ENCODE peak calls at places on chromosomes 16 and 17, in six cellular contexts. F, P, S, E, A and L are unnamed samples.

GRCh38 chr16:90022209-90023077 is 3.2 kb upstream of the DBNDD1 start:
- DNase-seq in F (peak; percentile 82), P (peak; percentile 94), S (peak; percentile 71), E (no peak), A (peak; percentile 62), L (peak; percentile 94)

GRCh38 chr17:3002538-3003301 is 60.7 kb downstream of the OR1D5 start:
- DNase-seq in F (no peak), P (no peak), S (no peak), E (no peak), A (no peak), L (no peak)

GRCh38 chr17:39598047-39598481 is 9.7 kb downstream of the NEUROD2 start:
- DNase-seq in F (no peak), P (no peak), S (no peak), E (no peak), A (no peak), L (no peak)

GRCh38 chr16:68475071-68475470 is 26.8 kb upstream of the SMPD3 start:
- DNase-seq in F (no peak), P (no peak), S (no peak), E (no peak), A (no peak), L (no peak)

GRCh38 chr16:55443855-55444254 is 35.1 kb upstream of the MMP2 start:
- DNase-seq in F (no peak), P (no peak), S (no peak), E (no peak), A (no peak), L (no peak)

GRCh38 chr16:11824362-11824761 is 27.0 kb downstream of the RSL1D1 start:
- DNase-seq in F (no peak), P (no peak), S (no peak), E (no peak), A (no peak), L (no peak)

GRCh38 chr17:74798239-74798707 is 22.1 kb upstream of the NAT9 start:
- DNase-seq in F (no peak), P (no peak), S (no peak), E (peak; percentile 43), A (no peak), L (no peak)

GRCh38 chr17:6695051-6695450 is 18.1 kb downstream of the SLC13A5 start:
- DNase-seq in F (no peak), P (no peak), S (no peak), E (no peak), A (no peak), L (no peak)

GRCh38 chr17:76013377-76013932 is 12.8 kb downstream of the CDK3 start:
- DNase-seq in F (no peak), P (no peak), S (no peak), E (no peak), A (no peak), L (no peak)

GRCh38 chr17:79691931-79692330 is 38.8 kb upstream of the ENPP7 start:
- DNase-seq in F (no peak), P (no peak), S (no peak), E (no peak), A (no peak), L (no peak)

GRCh38 chr17:17934796-17935195 is 37.4 kb downstream of the TOM1L2 start:
- DNase-seq in F (no peak), P (no peak), S (no peak), E (no peak), A (no peak), L (no peak)

GRCh38 chr16:29694384-29695195 is 15.6 kb downstream of the QPRT start:
- DNase-seq in F (no peak), P (no peak), S (no peak), E (no peak), A (no peak), L (no peak)

GRCh38 chr16:3062553-3062952 is 2.9 kb upstream of the IL32 start:
- DNase-seq in F (no peak), P (no peak), S (no peak), E (no peak), A (no peak), L (no peak)

GRCh38 chr16:59878999-59879398 is 1144.9 kb upstream of the GOT2 start:
- DNase-seq in F (no peak), P (no peak), S (no peak), E (no peak), A (no peak), L (no peak)

GRCh38 chr17:33751702-33752065 is 458.6 kb upstream of the ASIC2 start:
- DNase-seq in F (no peak), P (no peak), S (no peak), E (no peak), A (no peak), L (no peak)

GRCh38 chr17:45855691-45856315 is 11.1 kb downstream of the SPPL2C start:
- DNase-seq in F (no peak), P (no peak), S (no peak), E (no peak), A (no peak), L (no peak)

GRCh38 chr17:1554751-1555617 is 7.6 kb downstream of the PITPNA start:
- DNase-seq in F (no peak), P (no peak), S (no peak), E (no peak), A (no peak), L (no peak)

GRCh38 chr17:65495255-65496060 is 66.0 kb downstream of the AXIN2 start:
- DNase-seq in F (no peak), P (no peak), S (no peak), E (peak; percentile 23), A (no peak), L (no peak)

GRCh38 chr16:90046971-90047713 is 27.9 kb upstream of the DBNDD1 start:
- DNase-seq in F (no peak), P (peak; percentile 51), S (no peak), E (peak; percentile 54), A (no peak), L (peak; percentile 39)

GRCh38 chr16:7303014-7303676 is 29.5 kb upstream of the RBFOX1 start:
- DNase-seq in F (no peak), P (no peak), S (no peak), E (peak; percentile 54), A (no peak), L (peak; percentile 21)

GRCh38 chr17:13520899-13521572 is 80.7 kb downstream of the HS3ST3A1 start:
- DNase-seq in F (no peak), P (no peak), S (no peak), E (no peak), A (no peak), L (no peak)

GRCh38 chr16:87085441-87085840 is 231.8 kb downstream of the C16orf95 start:
- DNase-seq in F (no peak), P (no peak), S (no peak), E (no peak), A (no peak), L (no peak)

GRCh38 chr17:56540791-56541190 is 52.7 kb upstream of the NOG start:
- DNase-seq in F (no peak), P (peak; percentile 58), S (no peak), E (peak; percentile 71), A (no peak), L (no peak)

GRCh38 chr16:89130448-89130847 is 36.8 kb downstream of the ACSF3 start:
- DNase-seq in F (no peak), P (no peak), S (no peak), E (no peak), A (no peak), L (no peak)

GRCh38 chr16:56669005-56669839 is at the start of gene MT1H:
- DNase-seq in F (peak; percentile 43), P (no peak), S (no peak), E (no peak), A (no peak), L (no peak)

GRCh38 chr17:46737331-46737730 is 81.2 kb downstream of the WNT3 start:
- DNase-seq in F (no peak), P (no peak), S (no peak), E (no peak), A (no peak), L (no peak)

GRCh38 chr17:32482568-32483320 is 4.0 kb upstream of the CDK5R1 start:
- DNase-seq in F (no peak), P (no peak), S (no peak), E (no peak), A (no peak), L (no peak)

GRCh38 chr17:62899349-62899748 is 66.7 kb upstream of the TANC2 start:
- DNase-seq in F (no peak), P (no peak), S (no peak), E (no peak), A (no peak), L (no peak)

GRCh38 chr17:81522491-81523125 is 5.6 kb upstream of the FSCN2 start:
- DNase-seq in F (no peak), P (no peak), S (no peak), E (no peak), A (no peak), L (no peak)

GRCh38 chr17:14209215-14209614 is 27.4 kb downstream of the CDRT15 start:
- DNase-seq in F (no peak), P (no peak), S (no peak), E (no peak), A (no peak), L (no peak)